ENCODE peak calls at places on chromosomes 11 and 22, in ten cellular contexts. S is T follicular helper cell; W is GM19239; O is GDM1; Q is tibial artery; N is CD4-positive, CD25-positive, alpha-beta regulatory T cell; L is HFF-Myc; G is effector CD8-positive, alpha-beta T cell; D is AG10803; X is ACHN. U is an unnamed sample.

GRCh38 chr11:45412033-45412432 is 125.9 kb upstream of the SYT13 start:
- DNase-seq in S (no peak), W (no peak), O (no peak), Q (no peak), N (no peak), L (no peak), G (no peak), D (no peak), X (no peak), U (no peak)

GRCh38 chr11:108241370-108242037 is 18.6 kb downstream of the ATM start:
- DNase-seq in S (no peak), W (no peak), O (no peak), Q (no peak), N (no peak), L (no peak), G (no peak), D (no peak), X (no peak), U (no peak)

GRCh38 chr22:38397189-38398097 is 57.6 kb downstream of the KCNJ4 start:
- DNase-seq in S (peak), W (no peak), O (peak), Q (peak), N (peak), L (no peak), G (no peak), D (peak), X (peak), U (peak)

GRCh38 chr11:96094156-96094555 is 170.2 kb upstream of the MTMR2 start:
- DNase-seq in S (no peak), W (no peak), O (no peak), Q (no peak), N (no peak), L (no peak), G (no peak), D (no peak), X (no peak), U (no peak)

GRCh38 chr22:48577014-48577690 is 1250.5 kb downstream of the BRD1 start:
- DNase-seq in S (no peak), W (no peak), O (no peak), Q (no peak), N (no peak), L (no peak), G (no peak), D (no peak), X (no peak), U (peak)

GRCh38 chr11:76701701-76702100 is 31.2 kb upstream of the LRRC32 start:
- DNase-seq in S (no peak), W (no peak), O (no peak), Q (no peak), N (no peak), L (no peak), G (no peak), D (peak), X (peak), U (no peak)

GRCh38 chr11:33931032-33931431 is 39.2 kb upstream of the LMO2 start:
- DNase-seq in S (no peak), W (no peak), O (no peak), Q (no peak), N (no peak), L (no peak), G (no peak), D (no peak), X (no peak), U (no peak)

GRCh38 chr11:37465221-37465620 is 867.2 kb upstream of the RAG2 start:
- DNase-seq in S (no peak), W (no peak), O (no peak), Q (no peak), N (no peak), L (no peak), G (no peak), D (no peak), X (no peak), U (no peak)

GRCh38 chr22:20807315-20807752 is 33.4 kb downstream of the SERPIND1 start:
- DNase-seq in S (no peak), W (no peak), O (no peak), Q (no peak), N (no peak), L (peak), G (no peak), D (peak), X (peak), U (no peak)

U was measured in left lung.